ENCODE peak calls at places on chromosomes 12 and 14, in ten cellular contexts. One of them, this sample, is unnamed.

GRCh38 chr12:54991161-54991991 is 6.8 kb upstream of the TESPA1 start:
- DNase-seq in epithelial cell of esophagus: no peak
- DNase-seq in stimulated activated CD8-positive, alpha-beta memory T cell treated with anti-CD3 and anti-CD28 coated beads, Interleukin-4, amount 100 ng/mL, for 1 hour: no peak
- DNase-seq in effector memory CD8-positive, alpha-beta T cell: no peak
- DNase-seq in skeletal muscle cell: no peak
- DNase-seq in stimulated activated CD4-positive, alpha-beta T cell treated with anti-CD3 and anti-CD28 coated beads, Interleukin-1b, Interleukin-23, amount 100 ng/mL, for 1 hour: no peak
- DNase-seq in T-helper 2 cell treated with Interferon-gamma antibody and Interleukin-4, amounts not matched to agents 5 μg/mL and 100 μg/mL, for 36 hours: peak; percentile 66
- DNase-seq in activated naive CD4-positive, alpha-beta T cell treated with anti-CD3 and anti-CD28 coated beads for 36 hours: peak; percentile 61
- DNase-seq in sigmoid colon: no peak
- DNase-seq in GM12891: no peak
- DNase-seq in this sample: peak; percentile 58

GRCh38 chr12:2214411-2214810 is 161.6 kb downstream of the CACNA1C start:
- DNase-seq in epithelial cell of esophagus: no peak
- DNase-seq in stimulated activated CD8-positive, alpha-beta memory T cell treated with anti-CD3 and anti-CD28 coated beads, Interleukin-4, amount 100 ng/mL, for 1 hour: no peak
- DNase-seq in effector memory CD8-positive, alpha-beta T cell: no peak
- DNase-seq in skeletal muscle cell: no peak
- DNase-seq in stimulated activated CD4-positive, alpha-beta T cell treated with anti-CD3 and anti-CD28 coated beads, Interleukin-1b, Interleukin-23, amount 100 ng/mL, for 1 hour: no peak
- DNase-seq in T-helper 2 cell treated with Interferon-gamma antibody and Interleukin-4, amounts not matched to agents 5 μg/mL and 100 μg/mL, for 36 hours: no peak
- DNase-seq in activated naive CD4-positive, alpha-beta T cell treated with anti-CD3 and anti-CD28 coated beads for 36 hours: no peak
- DNase-seq in sigmoid colon: no peak
- DNase-seq in GM12891: no peak
- DNase-seq in this sample: no peak

GRCh38 chr12:85796001-85796400 is 40.2 kb downstream of the RASSF9 start:
- DNase-seq in epithelial cell of esophagus: no peak
- DNase-seq in stimulated activated CD8-positive, alpha-beta memory T cell treated with anti-CD3 and anti-CD28 coated beads, Interleukin-4, amount 100 ng/mL, for 1 hour: no peak
- DNase-seq in effector memory CD8-positive, alpha-beta T cell: no peak
- DNase-seq in skeletal muscle cell: no peak
- DNase-seq in stimulated activated CD4-positive, alpha-beta T cell treated with anti-CD3 and anti-CD28 coated beads, Interleukin-1b, Interleukin-23, amount 100 ng/mL, for 1 hour: no peak
- DNase-seq in T-helper 2 cell treated with Interferon-gamma antibody and Interleukin-4, amounts not matched to agents 5 μg/mL and 100 μg/mL, for 36 hours: no peak
- DNase-seq in activated naive CD4-positive, alpha-beta T cell treated with anti-CD3 and anti-CD28 coated beads for 36 hours: no peak
- DNase-seq in sigmoid colon: no peak
- DNase-seq in GM12891: no peak
- DNase-seq in this sample: no peak

GRCh38 chr14:22602853-22603252 is 4.8 kb downstream of the ABHD4 start:
- DNase-seq in epithelial cell of esophagus: peak; percentile 83
- DNase-seq in stimulated activated CD8-positive, alpha-beta memory T cell treated with anti-CD3 and anti-CD28 coated beads, Interleukin-4, amount 100 ng/mL, for 1 hour: no peak
- DNase-seq in effector memory CD8-positive, alpha-beta T cell: no peak
- DNase-seq in skeletal muscle cell: no peak
- DNase-seq in stimulated activated CD4-positive, alpha-beta T cell treated with anti-CD3 and anti-CD28 coated beads, Interleukin-1b, Interleukin-23, amount 100 ng/mL, for 1 hour: no peak
- DNase-seq in T-helper 2 cell treated with Interferon-gamma antibody and Interleukin-4, amounts not matched to agents 5 μg/mL and 100 μg/mL, for 36 hours: no peak
- DNase-seq in activated naive CD4-positive, alpha-beta T cell treated with anti-CD3 and anti-CD28 coated beads for 36 hours: no peak
- DNase-seq in sigmoid colon: no peak
- DNase-seq in GM12891: no peak
- DNase-seq in this sample: no peak

GRCh38 chr14:60311417-60311816 is 62.4 kb downstream of the PPM1A start:
- DNase-seq in epithelial cell of esophagus: no peak
- DNase-seq in stimulated activated CD8-positive, alpha-beta memory T cell treated with anti-CD3 and anti-CD28 coated beads, Interleukin-4, amount 100 ng/mL, for 1 hour: no peak
- DNase-seq in effector memory CD8-positive, alpha-beta T cell: no peak
- DNase-seq in skeletal muscle cell: no peak
- DNase-seq in stimulated activated CD4-positive, alpha-beta T cell treated with anti-CD3 and anti-CD28 coated beads, Interleukin-1b, Interleukin-23, amount 100 ng/mL, for 1 hour: no peak
- DNase-seq in T-helper 2 cell treated with Interferon-gamma antibody and Interleukin-4, amounts not matched to agents 5 μg/mL and 100 μg/mL, for 36 hours: no peak
- DNase-seq in activated naive CD4-positive, alpha-beta T cell treated with anti-CD3 and anti-CD28 coated beads for 36 hours: no peak
- DNase-seq in sigmoid colon: no peak
- DNase-seq in GM12891: no peak
- DNase-seq in this sample: no peak

GRCh38 chr12:58387199-58387598 is 445.8 kb downstream of the ATP23 start:
- DNase-seq in epithelial cell of esophagus: peak; percentile 64
- DNase-seq in stimulated activated CD8-positive, alpha-beta memory T cell treated with anti-CD3 and anti-CD28 coated beads, Interleukin-4, amount 100 ng/mL, for 1 hour: no peak
- DNase-seq in effector memory CD8-positive, alpha-beta T cell: no peak
- DNase-seq in skeletal muscle cell: no peak
- DNase-seq in stimulated activated CD4-positive, alpha-beta T cell treated with anti-CD3 and anti-CD28 coated beads, Interleukin-1b, Interleukin-23, amount 100 ng/mL, for 1 hour: no peak
- DNase-seq in T-helper 2 cell treated with Interferon-gamma antibody and Interleukin-4, amounts not matched to agents 5 μg/mL and 100 μg/mL, for 36 hours: no peak
- DNase-seq in activated naive CD4-positive, alpha-beta T cell treated with anti-CD3 and anti-CD28 coated beads for 36 hours: no peak
- DNase-seq in sigmoid colon: no peak
- DNase-seq in GM12891: no peak
- DNase-seq in this sample: no peak

GRCh38 chr12:130162267-130162666 is at the start of gene FZD10:
- DNase-seq in epithelial cell of esophagus: peak; percentile 35
- DNase-seq in stimulated activated CD8-positive, alpha-beta memory T cell treated with anti-CD3 and anti-CD28 coated beads, Interleukin-4, amount 100 ng/mL, for 1 hour: no peak
- DNase-seq in effector memory CD8-positive, alpha-beta T cell: no peak
- DNase-seq in skeletal muscle cell: no peak
- DNase-seq in stimulated activated CD4-positive, alpha-beta T cell treated with anti-CD3 and anti-CD28 coated beads, Interleukin-1b, Interleukin-23, amount 100 ng/mL, for 1 hour: no peak
- DNase-seq in T-helper 2 cell treated with Interferon-gamma antibody and Interleukin-4, amounts not matched to agents 5 μg/mL and 100 μg/mL, for 36 hours: no peak
- DNase-seq in activated naive CD4-positive, alpha-beta T cell treated with anti-CD3 and anti-CD28 coated beads for 36 hours: peak; percentile 31
- DNase-seq in sigmoid colon: no peak
- DNase-seq in GM12891: no peak
- DNase-seq in this sample: peak; percentile 21

GRCh38 chr12:57840701-57841100 is 5.8 kb downstream of the CTDSP2 start:
- DNase-seq in epithelial cell of esophagus: peak; percentile 44
- DNase-seq in stimulated activated CD8-positive, alpha-beta memory T cell treated with anti-CD3 and anti-CD28 coated beads, Interleukin-4, amount 100 ng/mL, for 1 hour: no peak
- DNase-seq in effector memory CD8-positive, alpha-beta T cell: no peak
- DNase-seq in skeletal muscle cell: no peak
- DNase-seq in stimulated activated CD4-positive, alpha-beta T cell treated with anti-CD3 and anti-CD28 coated beads, Interleukin-1b, Interleukin-23, amount 100 ng/mL, for 1 hour: no peak
- DNase-seq in T-helper 2 cell treated with Interferon-gamma antibody and Interleukin-4, amounts not matched to agents 5 μg/mL and 100 μg/mL, for 36 hours: no peak
- DNase-seq in activated naive CD4-positive, alpha-beta T cell treated with anti-CD3 and anti-CD28 coated beads for 36 hours: no peak
- DNase-seq in sigmoid colon: no peak
- DNase-seq in GM12891: no peak
- DNase-seq in this sample: no peak

GRCh38 chr12:31368666-31369361 is 42.9 kb upstream of the SINHCAF start:
- DNase-seq in epithelial cell of esophagus: no peak
- DNase-seq in stimulated activated CD8-positive, alpha-beta memory T cell treated with anti-CD3 and anti-CD28 coated beads, Interleukin-4, amount 100 ng/mL, for 1 hour: no peak
- DNase-seq in effector memory CD8-positive, alpha-beta T cell: no peak
- DNase-seq in skeletal muscle cell: no peak
- DNase-seq in stimulated activated CD4-positive, alpha-beta T cell treated with anti-CD3 and anti-CD28 coated beads, Interleukin-1b, Interleukin-23, amount 100 ng/mL, for 1 hour: no peak
- DNase-seq in T-helper 2 cell treated with Interferon-gamma antibody and Interleukin-4, amounts not matched to agents 5 μg/mL and 100 μg/mL, for 36 hours: no peak
- DNase-seq in activated naive CD4-positive, alpha-beta T cell treated with anti-CD3 and anti-CD28 coated beads for 36 hours: no peak
- DNase-seq in sigmoid colon: no peak
- DNase-seq in GM12891: no peak
- DNase-seq in this sample: no peak

GRCh38 chr12:54333420-54334034 is 8.6 kb downstream of the COPZ1 start:
- DNase-seq in epithelial cell of esophagus: no peak
- DNase-seq in stimulated activated CD8-positive, alpha-beta memory T cell treated with anti-CD3 and anti-CD28 coated beads, Interleukin-4, amount 100 ng/mL, for 1 hour: no peak
- DNase-seq in effector memory CD8-positive, alpha-beta T cell: no peak
- DNase-seq in skeletal muscle cell: no peak
- DNase-seq in stimulated activated CD4-positive, alpha-beta T cell treated with anti-CD3 and anti-CD28 coated beads, Interleukin-1b, Interleukin-23, amount 100 ng/mL, for 1 hour: no peak
- DNase-seq in T-helper 2 cell treated with Interferon-gamma antibody and Interleukin-4, amounts not matched to agents 5 μg/mL and 100 μg/mL, for 36 hours: peak; percentile 16
- DNase-seq in activated naive CD4-positive, alpha-beta T cell treated with anti-CD3 and anti-CD28 coated beads for 36 hours: no peak
- DNase-seq in sigmoid colon: no peak
- DNase-seq in GM12891: no peak
- DNase-seq in this sample: no peak

GRCh38 chr14:93135399-93135798 is 19.7 kb upstream of the ITPK1 start:
- DNase-seq in epithelial cell of esophagus: no peak
- DNase-seq in stimulated activated CD8-positive, alpha-beta memory T cell treated with anti-CD3 and anti-CD28 coated beads, Interleukin-4, amount 100 ng/mL, for 1 hour: no peak
- DNase-seq in effector memory CD8-positive, alpha-beta T cell: no peak
- DNase-seq in skeletal muscle cell: no peak
- DNase-seq in stimulated activated CD4-positive, alpha-beta T cell treated with anti-CD3 and anti-CD28 coated beads, Interleukin-1b, Interleukin-23, amount 100 ng/mL, for 1 hour: no peak
- DNase-seq in T-helper 2 cell treated with Interferon-gamma antibody and Interleukin-4, amounts not matched to agents 5 μg/mL and 100 μg/mL, for 36 hours: no peak
- DNase-seq in activated naive CD4-positive, alpha-beta T cell treated with anti-CD3 and anti-CD28 coated beads for 36 hours: no peak
- DNase-seq in sigmoid colon: no peak
- DNase-seq in GM12891: no peak
- DNase-seq in this sample: no peak

GRCh38 chr12:17416748-17417147 is 673.2 kb downstream of the RERGL start:
- DNase-seq in epithelial cell of esophagus: no peak
- DNase-seq in stimulated activated CD8-positive, alpha-beta memory T cell treated with anti-CD3 and anti-CD28 coated beads, Interleukin-4, amount 100 ng/mL, for 1 hour: no peak
- DNase-seq in effector memory CD8-positive, alpha-beta T cell: no peak
- DNase-seq in skeletal muscle cell: no peak
- DNase-seq in stimulated activated CD4-positive, alpha-beta T cell treated with anti-CD3 and anti-CD28 coated beads, Interleukin-1b, Interleukin-23, amount 100 ng/mL, for 1 hour: no peak
- DNase-seq in T-helper 2 cell treated with Interferon-gamma antibody and Interleukin-4, amounts not matched to agents 5 μg/mL and 100 μg/mL, for 36 hours: no peak
- DNase-seq in activated naive CD4-positive, alpha-beta T cell treated with anti-CD3 and anti-CD28 coated beads for 36 hours: no peak
- DNase-seq in sigmoid colon: peak; percentile 63
- DNase-seq in GM12891: no peak
- DNase-seq in this sample: no peak

GRCh38 chr14:89228921-89229639 is 188.0 kb downstream of the FOXN3 start:
- DNase-seq in epithelial cell of esophagus: no peak
- DNase-seq in stimulated activated CD8-positive, alpha-beta memory T cell treated with anti-CD3 and anti-CD28 coated beads, Interleukin-4, amount 100 ng/mL, for 1 hour: no peak
- DNase-seq in effector memory CD8-positive, alpha-beta T cell: no peak
- DNase-seq in skeletal muscle cell: no peak
- DNase-seq in stimulated activated CD4-positive, alpha-beta T cell treated with anti-CD3 and anti-CD28 coated beads, Interleukin-1b, Interleukin-23, amount 100 ng/mL, for 1 hour: no peak
- DNase-seq in T-helper 2 cell treated with Interferon-gamma antibody and Interleukin-4, amounts not matched to agents 5 μg/mL and 100 μg/mL, for 36 hours: no peak
- DNase-seq in activated naive CD4-positive, alpha-beta T cell treated with anti-CD3 and anti-CD28 coated beads for 36 hours: no peak
- DNase-seq in sigmoid colon: no peak
- DNase-seq in GM12891: no peak
- DNase-seq in this sample: no peak

GRCh38 chr12:56581418-56582145 is 48.5 kb downstream of the BAZ2A start:
- DNase-seq in epithelial cell of esophagus: peak; percentile 77
- DNase-seq in stimulated activated CD8-positive, alpha-beta memory T cell treated with anti-CD3 and anti-CD28 coated beads, Interleukin-4, amount 100 ng/mL, for 1 hour: no peak
- DNase-seq in effector memory CD8-positive, alpha-beta T cell: no peak
- DNase-seq in skeletal muscle cell: no peak
- DNase-seq in stimulated activated CD4-positive, alpha-beta T cell treated with anti-CD3 and anti-CD28 coated beads, Interleukin-1b, Interleukin-23, amount 100 ng/mL, for 1 hour: no peak
- DNase-seq in T-helper 2 cell treated with Interferon-gamma antibody and Interleukin-4, amounts not matched to agents 5 μg/mL and 100 μg/mL, for 36 hours: peak; percentile 34
- DNase-seq in activated naive CD4-positive, alpha-beta T cell treated with anti-CD3 and anti-CD28 coated beads for 36 hours: peak; percentile 33
- DNase-seq in sigmoid colon: no peak
- DNase-seq in GM12891: no peak
- DNase-seq in this sample: peak; percentile 56

GRCh38 chr14:69685217-69685616 is 73.8 kb downstream of the SUSD6 start:
- DNase-seq in epithelial cell of esophagus: peak; percentile 99
- DNase-seq in stimulated activated CD8-positive, alpha-beta memory T cell treated with anti-CD3 and anti-CD28 coated beads, Interleukin-4, amount 100 ng/mL, for 1 hour: no peak
- DNase-seq in effector memory CD8-positive, alpha-beta T cell: no peak
- DNase-seq in skeletal muscle cell: no peak
- DNase-seq in stimulated activated CD4-positive, alpha-beta T cell treated with anti-CD3 and anti-CD28 coated beads, Interleukin-1b, Interleukin-23, amount 100 ng/mL, for 1 hour: peak; percentile 17
- DNase-seq in T-helper 2 cell treated with Interferon-gamma antibody and Interleukin-4, amounts not matched to agents 5 μg/mL and 100 μg/mL, for 36 hours: peak; percentile 83
- DNase-seq in activated naive CD4-positive, alpha-beta T cell treated with anti-CD3 and anti-CD28 coated beads for 36 hours: peak; percentile 88
- DNase-seq in sigmoid colon: no peak
- DNase-seq in GM12891: no peak
- DNase-seq in this sample: peak; percentile 82

GRCh38 chr12:71019282-71019831 is 98.8 kb upstream of the PTPRR start:
- DNase-seq in epithelial cell of esophagus: no peak
- DNase-seq in stimulated activated CD8-positive, alpha-beta memory T cell treated with anti-CD3 and anti-CD28 coated beads, Interleukin-4, amount 100 ng/mL, for 1 hour: no peak
- DNase-seq in effector memory CD8-positive, alpha-beta T cell: no peak
- DNase-seq in skeletal muscle cell: no peak
- DNase-seq in stimulated activated CD4-positive, alpha-beta T cell treated with anti-CD3 and anti-CD28 coated beads, Interleukin-1b, Interleukin-23, amount 100 ng/mL, for 1 hour: no peak
- DNase-seq in T-helper 2 cell treated with Interferon-gamma antibody and Interleukin-4, amounts not matched to agents 5 μg/mL and 100 μg/mL, for 36 hours: no peak
- DNase-seq in activated naive CD4-positive, alpha-beta T cell treated with anti-CD3 and anti-CD28 coated beads for 36 hours: no peak
- DNase-seq in sigmoid colon: no peak
- DNase-seq in GM12891: no peak
- DNase-seq in this sample: no peak

GRCh38 chr12:127942981-127943380 is 324.0 kb upstream of the TMEM132C start:
- DNase-seq in epithelial cell of esophagus: no peak
- DNase-seq in stimulated activated CD8-positive, alpha-beta memory T cell treated with anti-CD3 and anti-CD28 coated beads, Interleukin-4, amount 100 ng/mL, for 1 hour: no peak
- DNase-seq in effector memory CD8-positive, alpha-beta T cell: no peak
- DNase-seq in skeletal muscle cell: no peak
- DNase-seq in stimulated activated CD4-positive, alpha-beta T cell treated with anti-CD3 and anti-CD28 coated beads, Interleukin-1b, Interleukin-23, amount 100 ng/mL, for 1 hour: no peak
- DNase-seq in T-helper 2 cell treated with Interferon-gamma antibody and Interleukin-4, amounts not matched to agents 5 μg/mL and 100 μg/mL, for 36 hours: no peak
- DNase-seq in activated naive CD4-positive, alpha-beta T cell treated with anti-CD3 and anti-CD28 coated beads for 36 hours: no peak
- DNase-seq in sigmoid colon: no peak
- DNase-seq in GM12891: no peak
- DNase-seq in this sample: no peak

GRCh38 chr12:132189378-132190011 is 45.2 kb downstream of the NOC4L start:
- DNase-seq in epithelial cell of esophagus: peak; percentile 89
- DNase-seq in stimulated activated CD8-positive, alpha-beta memory T cell treated with anti-CD3 and anti-CD28 coated beads, Interleukin-4, amount 100 ng/mL, for 1 hour: peak; percentile 71
- DNase-seq in effector memory CD8-positive, alpha-beta T cell: peak; percentile 89
- DNase-seq in skeletal muscle cell: peak; percentile 43
- DNase-seq in stimulated activated CD4-positive, alpha-beta T cell treated with anti-CD3 and anti-CD28 coated beads, Interleukin-1b, Interleukin-23, amount 100 ng/mL, for 1 hour: peak; percentile 89
- DNase-seq in T-helper 2 cell treated with Interferon-gamma antibody and Interleukin-4, amounts not matched to agents 5 μg/mL and 100 μg/mL, for 36 hours: peak; percentile 96
- DNase-seq in activated naive CD4-positive, alpha-beta T cell treated with anti-CD3 and anti-CD28 coated beads for 36 hours: peak; percentile 92
- DNase-seq in sigmoid colon: peak; percentile 97
- DNase-seq in GM12891: peak; percentile 98
- DNase-seq in this sample: peak; percentile 95

GRCh38 chr12:30985814-30986452 is 59.4 kb downstream of the TSPAN11 start:
- DNase-seq in epithelial cell of esophagus: peak; percentile 57
- DNase-seq in stimulated activated CD8-positive, alpha-beta memory T cell treated with anti-CD3 and anti-CD28 coated beads, Interleukin-4, amount 100 ng/mL, for 1 hour: no peak
- DNase-seq in effector memory CD8-positive, alpha-beta T cell: no peak
- DNase-seq in skeletal muscle cell: no peak
- DNase-seq in stimulated activated CD4-positive, alpha-beta T cell treated with anti-CD3 and anti-CD28 coated beads, Interleukin-1b, Interleukin-23, amount 100 ng/mL, for 1 hour: no peak
- DNase-seq in T-helper 2 cell treated with Interferon-gamma antibody and Interleukin-4, amounts not matched to agents 5 μg/mL and 100 μg/mL, for 36 hours: no peak
- DNase-seq in activated naive CD4-positive, alpha-beta T cell treated with anti-CD3 and anti-CD28 coated beads for 36 hours: peak; percentile 37
- DNase-seq in sigmoid colon: no peak
- DNase-seq in GM12891: peak; percentile 81
- DNase-seq in this sample: peak; percentile 27

GRCh38 chr12:122067966-122068365 is 10.6 kb upstream of the MLXIP start:
- DNase-seq in epithelial cell of esophagus: no peak
- DNase-seq in stimulated activated CD8-positive, alpha-beta memory T cell treated with anti-CD3 and anti-CD28 coated beads, Interleukin-4, amount 100 ng/mL, for 1 hour: no peak
- DNase-seq in effector memory CD8-positive, alpha-beta T cell: no peak
- DNase-seq in skeletal muscle cell: peak; percentile 58
- DNase-seq in stimulated activated CD4-positive, alpha-beta T cell treated with anti-CD3 and anti-CD28 coated beads, Interleukin-1b, Interleukin-23, amount 100 ng/mL, for 1 hour: no peak
- DNase-seq in T-helper 2 cell treated with Interferon-gamma antibody and Interleukin-4, amounts not matched to agents 5 μg/mL and 100 μg/mL, for 36 hours: peak; percentile 17
- DNase-seq in activated naive CD4-positive, alpha-beta T cell treated with anti-CD3 and anti-CD28 coated beads for 36 hours: peak; percentile 60
- DNase-seq in sigmoid colon: peak; percentile 86
- DNase-seq in GM12891: peak; percentile 58
- DNase-seq in this sample: peak; percentile 43

GRCh38 chr14:101595887-101596721 is 34.8 kb downstream of the DIO3 start:
- DNase-seq in epithelial cell of esophagus: no peak
- DNase-seq in stimulated activated CD8-positive, alpha-beta memory T cell treated with anti-CD3 and anti-CD28 coated beads, Interleukin-4, amount 100 ng/mL, for 1 hour: no peak
- DNase-seq in effector memory CD8-positive, alpha-beta T cell: peak; percentile 10
- DNase-seq in skeletal muscle cell: no peak
- DNase-seq in stimulated activated CD4-positive, alpha-beta T cell treated with anti-CD3 and anti-CD28 coated beads, Interleukin-1b, Interleukin-23, amount 100 ng/mL, for 1 hour: no peak
- DNase-seq in T-helper 2 cell treated with Interferon-gamma antibody and Interleukin-4, amounts not matched to agents 5 μg/mL and 100 μg/mL, for 36 hours: peak; percentile 14
- DNase-seq in activated naive CD4-positive, alpha-beta T cell treated with anti-CD3 and anti-CD28 coated beads for 36 hours: peak; percentile 65
- DNase-seq in sigmoid colon: no peak
- DNase-seq in GM12891: peak; percentile 4
- DNase-seq in this sample: peak; percentile 25

GRCh38 chr14:103134405-103134804 is 11.1 kb downstream of the TNFAIP2 start:
- DNase-seq in epithelial cell of esophagus: no peak
- DNase-seq in stimulated activated CD8-positive, alpha-beta memory T cell treated with anti-CD3 and anti-CD28 coated beads, Interleukin-4, amount 100 ng/mL, for 1 hour: no peak
- DNase-seq in effector memory CD8-positive, alpha-beta T cell: no peak
- DNase-seq in skeletal muscle cell: no peak
- DNase-seq in stimulated activated CD4-positive, alpha-beta T cell treated with anti-CD3 and anti-CD28 coated beads, Interleukin-1b, Interleukin-23, amount 100 ng/mL, for 1 hour: no peak
- DNase-seq in T-helper 2 cell treated with Interferon-gamma antibody and Interleukin-4, amounts not matched to agents 5 μg/mL and 100 μg/mL, for 36 hours: no peak
- DNase-seq in activated naive CD4-positive, alpha-beta T cell treated with anti-CD3 and anti-CD28 coated beads for 36 hours: no peak
- DNase-seq in sigmoid colon: no peak
- DNase-seq in GM12891: no peak
- DNase-seq in this sample: no peak

GRCh38 chr12:104605685-104606084 is 148.9 kb downstream of the CHST11 start:
- DNase-seq in epithelial cell of esophagus: no peak
- DNase-seq in stimulated activated CD8-positive, alpha-beta memory T cell treated with anti-CD3 and anti-CD28 coated beads, Interleukin-4, amount 100 ng/mL, for 1 hour: no peak
- DNase-seq in effector memory CD8-positive, alpha-beta T cell: no peak
- DNase-seq in skeletal muscle cell: no peak
- DNase-seq in stimulated activated CD4-positive, alpha-beta T cell treated with anti-CD3 and anti-CD28 coated beads, Interleukin-1b, Interleukin-23, amount 100 ng/mL, for 1 hour: no peak
- DNase-seq in T-helper 2 cell treated with Interferon-gamma antibody and Interleukin-4, amounts not matched to agents 5 μg/mL and 100 μg/mL, for 36 hours: no peak
- DNase-seq in activated naive CD4-positive, alpha-beta T cell treated with anti-CD3 and anti-CD28 coated beads for 36 hours: no peak
- DNase-seq in sigmoid colon: peak; percentile 83
- DNase-seq in GM12891: no peak
- DNase-seq in this sample: no peak

GRCh38 chr14:23568600-23569310 is 1.2 kb upstream of the AP1G2 start:
- DNase-seq in epithelial cell of esophagus: no peak
- DNase-seq in stimulated activated CD8-positive, alpha-beta memory T cell treated with anti-CD3 and anti-CD28 coated beads, Interleukin-4, amount 100 ng/mL, for 1 hour: no peak
- DNase-seq in effector memory CD8-positive, alpha-beta T cell: no peak
- DNase-seq in skeletal muscle cell: no peak
- DNase-seq in stimulated activated CD4-positive, alpha-beta T cell treated with anti-CD3 and anti-CD28 coated beads, Interleukin-1b, Interleukin-23, amount 100 ng/mL, for 1 hour: no peak
- DNase-seq in T-helper 2 cell treated with Interferon-gamma antibody and Interleukin-4, amounts not matched to agents 5 μg/mL and 100 μg/mL, for 36 hours: no peak
- DNase-seq in activated naive CD4-positive, alpha-beta T cell treated with anti-CD3 and anti-CD28 coated beads for 36 hours: peak; percentile 49
- DNase-seq in sigmoid colon: peak; percentile 50
- DNase-seq in GM12891: no peak
- DNase-seq in this sample: peak; percentile 45

GRCh38 chr14:42437809-42438208 is 831.1 kb downstream of the LRFN5 start:
- DNase-seq in epithelial cell of esophagus: no peak
- DNase-seq in stimulated activated CD8-positive, alpha-beta memory T cell treated with anti-CD3 and anti-CD28 coated beads, Interleukin-4, amount 100 ng/mL, for 1 hour: no peak
- DNase-seq in effector memory CD8-positive, alpha-beta T cell: no peak
- DNase-seq in skeletal muscle cell: no peak
- DNase-seq in stimulated activated CD4-positive, alpha-beta T cell treated with anti-CD3 and anti-CD28 coated beads, Interleukin-1b, Interleukin-23, amount 100 ng/mL, for 1 hour: no peak
- DNase-seq in T-helper 2 cell treated with Interferon-gamma antibody and Interleukin-4, amounts not matched to agents 5 μg/mL and 100 μg/mL, for 36 hours: no peak
- DNase-seq in activated naive CD4-positive, alpha-beta T cell treated with anti-CD3 and anti-CD28 coated beads for 36 hours: no peak
- DNase-seq in sigmoid colon: no peak
- DNase-seq in GM12891: no peak
- DNase-seq in this sample: no peak

GRCh38 chr14:56590535-56590951 is 10.9 kb downstream of the TMEM260 start:
- DNase-seq in epithelial cell of esophagus: no peak
- DNase-seq in stimulated activated CD8-positive, alpha-beta memory T cell treated with anti-CD3 and anti-CD28 coated beads, Interleukin-4, amount 100 ng/mL, for 1 hour: no peak
- DNase-seq in effector memory CD8-positive, alpha-beta T cell: no peak
- DNase-seq in skeletal muscle cell: no peak
- DNase-seq in stimulated activated CD4-positive, alpha-beta T cell treated with anti-CD3 and anti-CD28 coated beads, Interleukin-1b, Interleukin-23, amount 100 ng/mL, for 1 hour: no peak
- DNase-seq in T-helper 2 cell treated with Interferon-gamma antibody and Interleukin-4, amounts not matched to agents 5 μg/mL and 100 μg/mL, for 36 hours: no peak
- DNase-seq in activated naive CD4-positive, alpha-beta T cell treated with anti-CD3 and anti-CD28 coated beads for 36 hours: no peak
- DNase-seq in sigmoid colon: no peak
- DNase-seq in GM12891: no peak
- DNase-seq in this sample: no peak

GRCh38 chr14:76832503-76832988 is 6.3 kb downstream of the LRRC74A start:
- DNase-seq in epithelial cell of esophagus: no peak
- DNase-seq in stimulated activated CD8-positive, alpha-beta memory T cell treated with anti-CD3 and anti-CD28 coated beads, Interleukin-4, amount 100 ng/mL, for 1 hour: no peak
- DNase-seq in effector memory CD8-positive, alpha-beta T cell: no peak
- DNase-seq in skeletal muscle cell: no peak
- DNase-seq in stimulated activated CD4-positive, alpha-beta T cell treated with anti-CD3 and anti-CD28 coated beads, Interleukin-1b, Interleukin-23, amount 100 ng/mL, for 1 hour: no peak
- DNase-seq in T-helper 2 cell treated with Interferon-gamma antibody and Interleukin-4, amounts not matched to agents 5 μg/mL and 100 μg/mL, for 36 hours: no peak
- DNase-seq in activated naive CD4-positive, alpha-beta T cell treated with anti-CD3 and anti-CD28 coated beads for 36 hours: no peak
- DNase-seq in sigmoid colon: no peak
- DNase-seq in GM12891: no peak
- DNase-seq in this sample: no peak

GRCh38 chr12:9701380-9702154 is 31.3 kb downstream of the CLECL1 start:
- DNase-seq in epithelial cell of esophagus: no peak
- DNase-seq in stimulated activated CD8-positive, alpha-beta memory T cell treated with anti-CD3 and anti-CD28 coated beads, Interleukin-4, amount 100 ng/mL, for 1 hour: no peak
- DNase-seq in effector memory CD8-positive, alpha-beta T cell: no peak
- DNase-seq in skeletal muscle cell: no peak
- DNase-seq in stimulated activated CD4-positive, alpha-beta T cell treated with anti-CD3 and anti-CD28 coated beads, Interleukin-1b, Interleukin-23, amount 100 ng/mL, for 1 hour: no peak
- DNase-seq in T-helper 2 cell treated with Interferon-gamma antibody and Interleukin-4, amounts not matched to agents 5 μg/mL and 100 μg/mL, for 36 hours: no peak
- DNase-seq in activated naive CD4-positive, alpha-beta T cell treated with anti-CD3 and anti-CD28 coated beads for 36 hours: peak; percentile 52
- DNase-seq in sigmoid colon: no peak
- DNase-seq in GM12891: no peak
- DNase-seq in this sample: no peak

This sample was measured in activated T-cell treated with anti-CD3 and anti-CD28 coated beads, Interleukin-2, amount 50 U/mL, for 72 hours.